ENCODE peak calls at places on chromosomes 16 and 17, in six cellular contexts. Q is ELF-1, X is activated gamma-delta T cell, W is IMR-90, B is KG1, K is tibial artery. S is an unnamed sample.

GRCh38 chr17:412211-413015 is 59.8 kb upstream of the RPH3AL start:
- DNase-seq in X (no peak), K (no peak), Q (peak), B (peak), W (peak), S (peak)

GRCh38 chr16:85089485-85089884 is 22.8 kb downstream of the CIBAR2 start:
- DNase-seq in W (no peak), K (no peak), X (no peak), Q (no peak), B (no peak), S (no peak)

GRCh38 chr16:58020628-58021521 is 4.7 kb upstream of the MMP15 start:
- DNase-seq in Q (peak), W (peak), X (no peak), B (peak), K (no peak), S (peak)

GRCh38 chr17:9138161-9138717 is 116.9 kb downstream of the NTN1 start:
- DNase-seq in X (no peak), W (no peak), K (no peak), B (no peak), Q (peak), S (no peak)

GRCh38 chr17:8056232-8056975 is 17.5 kb downstream of the ALOX15B start:
- DNase-seq in K (peak), Q (peak), B (peak), X (no peak), W (peak), S (peak)

GRCh38 chr17:4369557-4370230 is 3.2 kb upstream of the UBE2G1 start:
- DNase-seq in W (no peak), B (no peak), X (no peak), K (no peak), Q (no peak), S (no peak)

GRCh38 chr16:12833939-12834338 is 30.3 kb upstream of the CPPED1 start:
- DNase-seq in Q (peak), W (no peak), K (no peak), B (no peak), X (no peak), S (no peak)

GRCh38 chr17:19244796-19245195 is 7.6 kb downstream of the EPN2 start:
- DNase-seq in W (no peak), X (no peak), B (no peak), K (no peak), Q (no peak), S (no peak)

GRCh38 chr17:76498886-76499667 is 2.1 kb downstream of the RHBDF2 start:
- DNase-seq in W (no peak), B (no peak), Q (no peak), K (no peak), X (no peak), S (no peak)

GRCh38 chr17:80138856-80139426 is 8.0 kb downstream of the EIF4A3 start:
- DNase-seq in W (no peak), B (no peak), K (no peak), X (no peak), Q (no peak), S (no peak)

GRCh38 chr17:19492140-19492539 is 41.5 kb upstream of the SLC47A1 start:
- DNase-seq in B (no peak), W (no peak), Q (no peak), K (no peak), X (no peak), S (no peak)

GRCh38 chr16:81549547-81550411 is 105.2 kb downstream of the CMIP start:
- DNase-seq in B (no peak), K (no peak), Q (no peak), X (no peak), W (no peak), S (no peak)

GRCh38 chr16:65648111-65648510 is 526.2 kb upstream of the CDH11 start:
- DNase-seq in K (no peak), B (no peak), X (no peak), Q (no peak), W (no peak), S (no peak)

GRCh38 chr16:52005551-52005950 is 541.4 kb downstream of the TOX3 start:
- DNase-seq in X (no peak), B (no peak), W (no peak), K (no peak), Q (no peak), S (no peak)

GRCh38 chr17:30812218-30813177 is 12.0 kb downstream of the CRLF3 start:
- DNase-seq in Q (no peak), X (no peak), W (peak), B (no peak), K (no peak), S (no peak)

GRCh38 chr16:51888021-51888420 is 658.9 kb downstream of the TOX3 start:
- DNase-seq in X (no peak), Q (no peak), B (no peak), W (peak), K (no peak), S (no peak)

GRCh38 chr17:57706761-57707160 is 38.3 kb downstream of the CCDC182 start:
- DNase-seq in K (no peak), B (no peak), W (no peak), X (no peak), Q (no peak), S (no peak)

GRCh38 chr17:40253565-40253964 is 34.1 kb upstream of the CDC6 start:
- DNase-seq in W (no peak), K (no peak), X (no peak), B (no peak), Q (no peak), S (no peak)

GRCh38 chr17:46192484-46193245 is 564 bp downstream of the KANSL1 start:
- DNase-seq in K (peak), X (peak), B (no peak), Q (peak), W (peak), S (no peak)

GRCh38 chr16:2598723-2599122 is 60.9 kb downstream of the PDPK1 start:
- DNase-seq in K (peak), X (no peak), W (no peak), Q (no peak), B (no peak), S (no peak)

GRCh38 chr16:59042296-59042695 is 308.2 kb upstream of the GOT2 start:
- DNase-seq in B (peak), Q (no peak), W (no peak), K (no peak), X (no peak), S (no peak)

GRCh38 chr16:54174201-54174600 is 112.4 kb downstream of the IRX3 start:
- DNase-seq in W (no peak), K (no peak), X (no peak), B (no peak), Q (no peak), S (no peak)

GRCh38 chr17:16189791-16190348 is 25.5 kb downstream of the NCOR1 start:
- DNase-seq in B (no peak), W (no peak), X (no peak), Q (no peak), K (no peak), S (no peak)

GRCh38 chr16:212999-213398 is 16.2 kb downstream of the LUC7L start:
- DNase-seq in B (no peak), K (no peak), Q (no peak), X (no peak), W (peak), S (no peak)

GRCh38 chr17:52148969-52149351 is 9.6 kb downstream of the CA10 start:
- DNase-seq in X (no peak), K (no peak), W (no peak), Q (no peak), B (no peak), S (no peak)

GRCh38 chr17:65774787-65775186 is 213.3 kb upstream of the AXIN2 start:
- DNase-seq in W (no peak), B (peak), K (no peak), Q (peak), X (no peak), S (no peak)

GRCh38 chr17:1143573-1143972 is 36.2 kb downstream of the ABR start:
- DNase-seq in W (peak), Q (peak), X (no peak), K (no peak), B (no peak), S (no peak)

GRCh38 chr17:82384730-82385429 is 13.3 kb downstream of the UTS2R start:
- DNase-seq in K (peak), Q (peak), B (no peak), W (peak), X (no peak), S (no peak)

GRCh38 chr16:19861069-19861468 is 23.6 kb downstream of the GPRC5B start:
- DNase-seq in Q (peak), B (no peak), X (no peak), W (no peak), K (no peak), S (no peak)

GRCh38 chr16:17470871-17471744 is at the start of gene XYLT1:
- DNase-seq in Q (no peak), W (peak), K (peak), X (peak), B (no peak), S (peak)

GRCh38 chr17:81563861-81564586 is 11.9 kb upstream of the FAAP100 start:
- DNase-seq in B (no peak), X (no peak), K (no peak), W (peak), Q (no peak), S (no peak)

GRCh38 chr17:54849660-54850059 is 51.0 kb upstream of the TOM1L1 start:
- DNase-seq in K (no peak), X (no peak), W (no peak), Q (no peak), B (no peak), S (no peak)

GRCh38 chr16:56614549-56614991 is 6.2 kb downstream of the MT2A start:
- DNase-seq in Q (no peak), B (no peak), W (peak), X (no peak), K (no peak), S (no peak)

GRCh38 chr17:7043544-7044268 is at the start of gene SLC16A11:
- DNase-seq in K (no peak), B (no peak), X (peak), Q (no peak), W (peak), S (no peak)

GRCh38 chr17:7046127-7046724 is 2.3 kb upstream of the SLC16A11 start:
- DNase-seq in W (no peak), K (no peak), X (no peak), Q (peak), B (no peak), S (no peak)

GRCh38 chr17:41478240-41478639 is 2.7 kb downstream of the KRT35 start:
- DNase-seq in Q (no peak), B (no peak), K (no peak), W (no peak), X (no peak), S (no peak)

GRCh38 chr17:3529817-3530741 is 27.5 kb downstream of the TRPV3 start:
- DNase-seq in B (no peak), Q (peak), X (no peak), K (peak), W (no peak), S (no peak)

GRCh38 chr16:57045694-57046381 is 46.5 kb upstream of the CPNE2 start:
- DNase-seq in K (peak), X (no peak), W (peak), B (no peak), Q (peak), S (peak)

GRCh38 chr16:84138500-84138823 is 6.5 kb downstream of the HSDL1 start:
- DNase-seq in Q (no peak), W (no peak), K (no peak), B (no peak), X (no peak), S (no peak)

S was measured in natural killer cell.